ENCODE peak calls at places on chromosomes 4 and X, in seven cellular contexts. M is stimulated activated CD4-positive, alpha-beta T cell treated with anti-CD3 and anti-CD28 coated beads, Interleukin-1b, Interleukin-23, amount 100 ng/mL, for 1 hour; J is adrenal gland; O is fibroblast of lung; X is hepatocyte; K is cerebellar nuclear complex; B is cardiac fibroblast. R is an unnamed sample.

GRCh38 chrX:12497832-12498591 is 293.2 kb upstream of the PRPS2 start:
- DNase-seq in M (no peak), J (no peak), O (no peak), X (peak), K (no peak), B (no peak), R (no peak)

GRCh38 chr4:184238072-184238743 is 20.5 kb upstream of the ENPP6 start:
- DNase-seq in M (no peak), J (no peak), O (no peak), X (no peak), K (no peak), B (no peak), R (no peak)

GRCh38 chr4:152415980-152416379 is 119.9 kb downstream of the FBXW7 start:
- DNase-seq in M (no peak), J (no peak), O (peak), X (no peak), K (no peak), B (peak), R (no peak)

GRCh38 chr4:148076964-148077363 is 345.1 kb downstream of the ARHGAP10 start:
- DNase-seq in M (no peak), J (no peak), O (peak), X (no peak), K (no peak), B (peak), R (no peak)

GRCh38 chrX:137882960-137883359 is 317.0 kb downstream of the ZIC3 start:
- DNase-seq in M (no peak), J (no peak), O (no peak), X (no peak), K (no peak), B (no peak), R (no peak)

GRCh38 chrX:65932173-65933084 is 107.5 kb downstream of the VSIG4 start:
- DNase-seq in M (no peak), J (no peak), O (no peak), X (peak), K (no peak), B (no peak), R (no peak)

GRCh38 chrX:132270699-132271098 is 51.5 kb upstream of the RAP2C start:
- DNase-seq in M (no peak), J (no peak), O (peak), X (peak), K (no peak), B (peak), R (no peak)

GRCh38 chrX:73214366-73215094 is at the start of gene NAP1L2:
- DNase-seq in M (no peak), J (peak), O (no peak), X (peak), K (peak), B (peak), R (no peak)

GRCh38 chrX:24426340-24426913 is 38.7 kb upstream of the PDK3 start:
- DNase-seq in M (no peak), J (no peak), O (peak), X (no peak), K (no peak), B (peak), R (no peak)

GRCh38 chrX:24245201-24245600 is 68.7 kb downstream of the SUPT20HL2 start:
- DNase-seq in M (no peak), J (no peak), O (peak), X (peak), K (no peak), B (peak), R (no peak)

GRCh38 chr4:121654738-121655137 is 42.0 kb downstream of the ANXA5 start:
- DNase-seq in M (no peak), J (no peak), O (no peak), X (no peak), K (no peak), B (no peak), R (no peak)

GRCh38 chr4:110640608-110641007 is 17.7 kb upstream of the PITX2 start:
- DNase-seq in M (no peak), J (no peak), O (no peak), X (no peak), K (no peak), B (no peak), R (no peak)

GRCh38 chr4:8155048-8155447 is 3.6 kb downstream of the ABLIM2 start:
- DNase-seq in M (no peak), J (no peak), O (no peak), X (no peak), K (no peak), B (peak), R (no peak)

GRCh38 chr4:185532327-185532726 is 3.0 kb downstream of the PDLIM3 start:
- DNase-seq in M (no peak), J (no peak), O (no peak), X (no peak), K (no peak), B (peak), R (no peak)

GRCh38 chrX:103367502-103367901 is 8.8 kb upstream of the BEX3 start:
- DNase-seq in M (no peak), J (no peak), O (peak), X (no peak), K (no peak), B (no peak), R (no peak)

GRCh38 chr4:155428128-155428527 is 51.4 kb upstream of the MAP9 start:
- DNase-seq in M (no peak), J (no peak), O (no peak), X (no peak), K (no peak), B (no peak), R (no peak)

GRCh38 chrX:129585691-129586090 is 45.6 kb downstream of the OCRL start:
- DNase-seq in M (no peak), J (no peak), O (peak), X (no peak), K (no peak), B (no peak), R (no peak)

GRCh38 chr4:84660606-84661005 is 77.7 kb downstream of the CDS1 start:
- DNase-seq in M (no peak), J (no peak), O (no peak), X (no peak), K (no peak), B (no peak), R (no peak)

GRCh38 chr4:21688596-21689265 is 259.8 kb downstream of the KCNIP4 start:
- DNase-seq in M (no peak), J (no peak), O (no peak), X (no peak), K (no peak), B (no peak), R (no peak)

GRCh38 chr4:97819314-97819713 is 324.0 kb downstream of the STPG2 start:
- DNase-seq in M (no peak), J (no peak), O (no peak), X (no peak), K (no peak), B (no peak), R (no peak)

GRCh38 chrX:12974797-12975669 is at the start of gene TMSB4X:
- DNase-seq in M (no peak), J (peak), O (peak), X (peak), K (peak), B (peak), R (peak)

GRCh38 chrX:39174761-39175417 is 373.6 kb downstream of the MID1IP1 start:
- DNase-seq in M (no peak), J (no peak), O (no peak), X (peak), K (no peak), B (no peak), R (no peak)

GRCh38 chr4:6107114-6107791 is 89.0 kb upstream of the C4orf50 start:
- DNase-seq in M (no peak), J (no peak), O (no peak), X (no peak), K (no peak), B (no peak), R (no peak)

GRCh38 chr4:120085705-120086104 is 19.1 kb upstream of the MAD2L1 start:
- DNase-seq in M (no peak), J (no peak), O (peak), X (no peak), K (no peak), B (peak), R (no peak)

GRCh38 chr4:3250956-3251690 is 2.2 kb downstream of the MSANTD1 start:
- DNase-seq in M (no peak), J (no peak), O (no peak), X (no peak), K (no peak), B (peak), R (no peak)

GRCh38 chrX:150547511-150548115 is 20.8 kb upstream of the MTM1 start:
- DNase-seq in M (no peak), J (peak), O (peak), X (peak), K (no peak), B (peak), R (peak)

GRCh38 chrX:43500240-43500639 is 155.9 kb upstream of the MAOA start:
- DNase-seq in M (no peak), J (no peak), O (no peak), X (no peak), K (no peak), B (no peak), R (no peak)

GRCh38 chr4:72896515-72896914 is 173.0 kb downstream of the COX18 start:
- DNase-seq in M (no peak), J (no peak), O (peak), X (peak), K (no peak), B (peak), R (no peak)

GRCh38 chr4:52376107-52376704 is 282.9 kb downstream of the USP46 start:
- DNase-seq in M (no peak), J (no peak), O (peak), X (peak), K (no peak), B (peak), R (no peak)

GRCh38 chr4:114924311-114924710 is 189.1 kb downstream of the NDST4 start:
- DNase-seq in M (no peak), J (no peak), O (no peak), X (no peak), K (no peak), B (no peak), R (no peak)

GRCh38 chrX:97158270-97158669 is 274.6 kb downstream of the RPA4 start:
- DNase-seq in M (no peak), J (no peak), O (no peak), X (no peak), K (no peak), B (no peak), R (no peak)

GRCh38 chrX:9172451-9172850 is 138.5 kb upstream of the FAM9B start:
- DNase-seq in M (no peak), J (no peak), O (no peak), X (no peak), K (no peak), B (no peak), R (no peak)

GRCh38 chr4:152534541-152535231 is 1.2 kb downstream of the FBXW7 start:
- DNase-seq in M (no peak), J (peak), O (peak), X (peak), K (no peak), B (peak), R (no peak)

GRCh38 chrX:115687595-115687994 is 126.6 kb downstream of the PLS3 start:
- DNase-seq in M (no peak), J (no peak), O (no peak), X (no peak), K (no peak), B (no peak), R (no peak)

GRCh38 chr4:15374697-15375096 is 53.1 kb upstream of the C1QTNF7 start:
- DNase-seq in M (no peak), J (no peak), O (peak), X (no peak), K (no peak), B (peak), R (no peak)

GRCh38 chr4:26032142-26032541 is 118.1 kb downstream of the SMIM20 start:
- DNase-seq in M (no peak), J (no peak), O (peak), X (no peak), K (no peak), B (peak), R (no peak)

GRCh38 chrX:103428525-103428924 is 52.2 kb downstream of the BEX3 start:
- DNase-seq in M (no peak), J (no peak), O (no peak), X (no peak), K (no peak), B (no peak), R (no peak)